ENCODE peak calls at places on chromosomes 6 and 20, in four cellular contexts. C is sigmoid colon, N is brain microvascular endothelial cell, M is body of pancreas. B is an unnamed sample.

GRCh38 chr6:16723833-16724232 is 37.4 kb downstream of the ATXN1 start:
- DNase-seq in C (no peak), N (peak; percentile 92), M (no peak), B (no peak)

GRCh38 chr6:149405823-149406765 is 6.0 kb downstream of the SUMO4 start:
- DNase-seq in C (no peak), N (no peak), M (no peak), B (no peak)

GRCh38 chr6:170148709-170149470 is 142.0 kb downstream of the DLL1 start:
- DNase-seq in C (peak; percentile 55), N (no peak), M (no peak), B (peak; percentile 75)

GRCh38 chr6:138538390-138539031 is 39.2 kb upstream of the NHSL1 start:
- DNase-seq in C (peak; percentile 70), N (peak; percentile 49), M (no peak), B (no peak)

GRCh38 chr6:140623498-140623897 is 1249.0 kb upstream of the CITED2 start:
- DNase-seq in C (no peak), N (peak; percentile 50), M (no peak), B (no peak)

GRCh38 chr6:5997420-5998093 is 9.2 kb downstream of the NRN1 start:
- DNase-seq in C (no peak), N (no peak), M (no peak), B (peak; percentile 90)

GRCh38 chr6:29071831-29072723 is 15.0 kb downstream of the OR2B3 start:
- DNase-seq in C (no peak), N (peak; percentile 34), M (no peak), B (no peak)

GRCh38 chr6:149445095-149445466 is 39.7 kb downstream of the ZC3H12D start:
- DNase-seq in C (no peak), N (no peak), M (no peak), B (peak; percentile 42)

GRCh38 chr6:20365456-20365855 is 36.2 kb upstream of the E2F3 start:
- DNase-seq in C (no peak), N (no peak), M (no peak), B (no peak)

GRCh38 chr20:59435496-59435895 is 135.1 kb downstream of the EDN3 start:
- DNase-seq in C (no peak), N (no peak), M (no peak), B (no peak)

GRCh38 chr6:112150363-112150762 is 63.0 kb downstream of the FAM229B start:
- DNase-seq in C (peak; percentile 76), N (no peak), M (no peak), B (no peak)

GRCh38 chr6:110359554-110359953 is 1.4 kb upstream of the METTL24 start:
- DNase-seq in C (no peak), N (peak; percentile 18), M (no peak), B (no peak)

GRCh38 chr6:115783402-115784061 is 277.2 kb downstream of the FRK start:
- DNase-seq in C (no peak), N (no peak), M (peak; percentile 13), B (no peak)

GRCh38 chr6:118683881-118684872 is 32.8 kb upstream of the CEP85L start:
- DNase-seq in C (no peak), N (no peak), M (no peak), B (no peak)

GRCh38 chr20:24755411-24755922 is 193.6 kb upstream of the CST7 start:
- DNase-seq in C (no peak), N (no peak), M (no peak), B (no peak)

GRCh38 chr6:56727097-56727845 is 84.6 kb upstream of the DST start:
- DNase-seq in C (no peak), N (peak; percentile 33), M (no peak), B (no peak)

GRCh38 chr6:41336824-41337223 is 1.4 kb downstream of the NCR2 start:
- DNase-seq in C (no peak), N (no peak), M (no peak), B (no peak)

GRCh38 chr6:7185561-7185960 is 77.8 kb downstream of the RREB1 start:
- DNase-seq in C (no peak), N (no peak), M (no peak), B (no peak)
- H3K36me3 ChIP-seq in C (peaks cover 18% of the 10 kb centered on the region), N (peaks cover 54% of the 10 kb centered on the region), M (peaks cover 11% of the 10 kb centered on the region), B (peaks cover 100% of the 10 kb centered on the region)

GRCh38 chr20:1374246-1374645 is 18.6 kb downstream of the FKBP1A start:
- DNase-seq in C (no peak), N (no peak), M (no peak), B (no peak)

GRCh38 chr20:1371830-1372539 is 20.9 kb downstream of the FKBP1A start:
- DNase-seq in C (no peak), N (no peak), M (no peak), B (no peak)

GRCh38 chr20:1375515-1375914 is 17.3 kb downstream of the FKBP1A start:
- DNase-seq in C (no peak), N (peak; percentile 70), M (no peak), B (no peak)

GRCh38 chr20:1373036-1373435 is 19.8 kb downstream of the FKBP1A start:
- DNase-seq in C (no peak), N (no peak), M (no peak), B (no peak)

DNA sequence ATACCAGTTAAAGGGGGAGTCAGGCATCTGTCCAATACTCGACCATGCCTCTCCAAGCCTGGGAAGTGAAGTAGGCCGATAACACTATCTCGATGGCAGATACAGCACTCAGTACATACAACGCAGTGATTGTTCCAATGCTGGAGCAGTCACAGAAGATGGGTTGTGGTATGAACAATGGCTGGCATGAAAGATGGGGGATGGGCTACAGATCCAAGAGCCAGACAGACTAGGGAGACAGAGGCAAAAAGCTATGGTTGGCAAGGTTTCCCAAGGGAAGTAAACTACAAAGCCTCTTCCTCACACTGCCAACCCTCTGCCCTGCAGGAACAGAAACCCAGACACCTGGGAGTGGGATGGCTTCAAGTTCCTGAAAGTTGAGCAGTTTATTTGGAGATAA is 19.2 kb downstream of the FKBP1A start:
- DNase-seq in C (no peak), N (no peak), M (no peak), B (no peak)
- H3K36me3 ChIP-seq in C (no peaks in the 10 kb centered on the region), N (peaks cover 35% of the 10 kb centered on the region), M (peaks cover 4% of the 10 kb centered on the region), B (peaks cover 12% of the 10 kb centered on the region)

GRCh38 chr6:89790403-89790802 is 29.2 kb downstream of the MDN1 start:
- DNase-seq in C (no peak), N (no peak), M (no peak), B (no peak)

GRCh38 chr6:89787660-89788338 is 31.8 kb downstream of the MDN1 start:
- DNase-seq in C (no peak), N (no peak), M (no peak), B (no peak)

GRCh38 chr6:89784838-89785237 is 34.8 kb downstream of the MDN1 start:
- DNase-seq in C (no peak), N (no peak), M (no peak), B (no peak)

GRCh38 chr6:89789980-89790379 is 29.6 kb downstream of the MDN1 start:
- DNase-seq in C (no peak), N (no peak), M (no peak), B (no peak)

GRCh38 chr6:89786970-89787369 is 32.6 kb downstream of the MDN1 start:
- DNase-seq in C (no peak), N (no peak), M (no peak), B (no peak)
- H3K36me3 ChIP-seq in C (peaks cover 51% of the 10 kb centered on the region), N (peaks cover 39% of the 10 kb centered on the region), M (peaks cover 18% of the 10 kb centered on the region), B (peaks cover 87% of the 10 kb centered on the region)

GRCh38 chr6:87606199-87606598 is 16.3 kb downstream of the ORC3 start:
- DNase-seq in C (no peak), N (no peak), M (no peak), B (no peak)
- H3K36me3 ChIP-seq in C (peaks cover 20% of the 10 kb centered on the region), N (peaks cover 2% of the 10 kb centered on the region), M (peaks cover 5% of the 10 kb centered on the region), B (peaks cover 73% of the 10 kb centered on the region)

GRCh38 chr6:52517502-52518278 is 59.2 kb downstream of the TRAM2 start:
- DNase-seq in C (peak; percentile 96), N (peak; percentile 98), M (peak; percentile 66), B (no peak)

GRCh38 chr6:52516269-52516668 is 60.6 kb downstream of the TRAM2 start:
- DNase-seq in C (no peak), N (no peak), M (no peak), B (no peak)

GRCh38 chr6:52518279-52518944 is 58.4 kb downstream of the TRAM2 start:
- DNase-seq in C (no peak), N (no peak), M (no peak), B (no peak)

GRCh38 chr6:52515219-52515960 is 61.5 kb downstream of the TRAM2 start:
- DNase-seq in C (no peak), N (no peak), M (no peak), B (no peak)

GRCh38 chr6:52516943-52517342 is 59.9 kb downstream of the TRAM2 start:
- DNase-seq in C (no peak), N (no peak), M (no peak), B (no peak)
- H3K36me3 ChIP-seq in C (no peaks in the 10 kb centered on the region), N (peaks cover 60% of the 10 kb centered on the region), M (no peaks in the 10 kb centered on the region), B (peaks cover 81% of the 10 kb centered on the region)

DNA sequence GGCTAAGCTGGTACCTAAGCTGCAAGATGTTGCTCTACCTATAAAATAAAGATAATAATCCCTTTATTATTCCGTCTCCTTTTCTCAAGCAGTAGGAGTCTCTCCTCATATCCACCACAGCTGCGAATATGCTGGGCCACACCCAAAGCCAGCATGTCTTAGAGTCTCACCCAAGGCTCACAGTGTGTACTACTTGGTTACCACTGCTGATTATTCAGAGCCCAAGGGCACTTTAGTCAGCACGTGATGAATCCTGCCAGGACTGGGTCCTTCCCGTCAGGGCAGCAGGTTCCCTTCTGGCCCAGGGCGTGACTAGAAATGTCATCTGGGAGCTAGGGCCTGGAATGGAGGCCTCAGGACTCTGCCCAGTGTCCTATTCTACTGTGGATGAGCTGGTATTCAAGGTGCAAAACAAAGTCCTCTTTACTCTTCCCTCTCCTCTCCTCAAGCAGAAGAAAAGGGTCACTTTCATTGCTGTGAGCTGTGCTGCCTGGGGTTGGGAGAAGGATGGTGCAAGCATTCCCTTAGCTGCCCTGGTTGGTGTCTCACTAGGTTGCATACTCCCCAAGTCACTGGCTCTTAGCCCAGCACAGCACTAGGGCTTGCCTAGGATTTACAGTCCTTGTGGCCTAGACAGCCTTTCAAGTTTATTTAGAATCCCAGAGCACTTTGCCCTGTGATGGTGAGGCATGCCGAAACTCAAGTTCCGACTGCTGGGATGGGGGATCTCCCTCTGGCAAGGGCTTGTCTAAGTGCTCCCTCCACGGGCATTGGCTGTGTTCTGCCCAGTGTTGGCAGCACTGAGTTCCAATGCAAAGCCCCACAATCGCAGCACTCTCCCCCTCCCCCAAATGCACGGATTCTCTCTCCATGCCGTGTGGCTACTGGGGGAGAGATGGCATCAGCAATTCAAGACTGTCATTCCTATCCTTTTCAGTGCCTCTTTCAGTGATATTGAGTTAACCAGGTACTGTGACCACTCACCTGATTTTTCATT is 320.2 kb downstream of the BTBD9 start:
- DNase-seq in C (no peak), N (no peak), M (no peak), B (no peak)
- H3K36me3 ChIP-seq in C (no peaks in the 10 kb centered on the region), N (no peaks in the 10 kb centered on the region), M (no peaks in the 10 kb centered on the region), B (no peaks in the 10 kb centered on the region)

DNA sequence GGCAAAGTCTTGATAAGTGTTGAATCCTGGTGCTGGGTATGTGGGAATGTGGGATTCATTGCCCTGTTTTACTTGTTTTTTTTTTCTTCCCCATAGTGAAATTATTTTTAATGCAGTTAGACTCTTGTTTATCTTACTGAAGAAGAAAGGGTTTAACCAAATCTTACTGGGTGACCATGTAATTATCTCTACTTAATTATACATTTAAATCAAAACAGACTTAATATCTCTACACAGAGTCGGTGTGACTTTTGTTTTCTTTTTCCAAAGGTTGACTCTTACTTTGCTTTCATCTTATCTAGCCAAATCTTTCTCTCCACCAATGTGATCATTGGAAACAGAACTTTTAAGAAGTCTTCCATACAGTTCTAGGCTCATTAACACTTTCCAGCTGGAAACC is 67.7 kb upstream of the DYNLRB1 start:
- DNase-seq in C (no peak), N (no peak), M (no peak), B (no peak)
- H3K36me3 ChIP-seq in C (peaks cover 14% of the 10 kb centered on the region), N (peaks cover 70% of the 10 kb centered on the region), M (peaks cover 21% of the 10 kb centered on the region), B (peaks cover 73% of the 10 kb centered on the region)

B was measured in spleen.